ENCODE peak calls at places on chromosome 19, in four cellular contexts. E, J, Q and P are unnamed samples.

GRCh38 chr19:18764591-18765051 is 26.5 kb downstream of the COMP start:
- DNase-seq in E (no peak), J (no peak), Q (no peak), P (no peak)

GRCh38 chr19:11538232-11539036 is at the start of gene CNN1:
- DNase-seq in E (peak), J (peak), Q (no peak), P (no peak)

GRCh38 chr19:1765182-1765903 is 12.0 kb downstream of the ONECUT3 start:
- DNase-seq in E (no peak), J (no peak), Q (no peak), P (no peak)

GRCh38 chr19:51461723-51462161 is 3.5 kb upstream of the SIGLEC8 start:
- DNase-seq in E (no peak), J (no peak), Q (no peak), P (no peak)

GRCh38 chr19:1122972-1123363 is 19.2 kb downstream of the GPX4 start:
- DNase-seq in E (peak), J (peak), Q (no peak), P (no peak)

GRCh38 chr19:9406798-9407352 is 28.5 kb downstream of the ZNF266 start:
- DNase-seq in E (peak), J (peak), Q (no peak), P (no peak)

GRCh38 chr19:49362926-49363264 is 679 bp upstream of the TEAD2 start:
- DNase-seq in E (no peak), J (no peak), Q (no peak), P (no peak)

GRCh38 chr19:6030214-6030507 is 52.2 kb upstream of the RANBP3 start:
- DNase-seq in E (peak), J (peak), Q (no peak), P (no peak)

GRCh38 chr19:43777163-43777700 is 3.5 kb downstream of the KCNN4 start:
- DNase-seq in E (peak), J (peak), Q (no peak), P (no peak)

GRCh38 chr19:18723871-18724377 is 40.4 kb downstream of the CRTC1 start:
- DNase-seq in E (no peak), J (no peak), Q (no peak), P (no peak)

GRCh38 chr19:14416743-14417214 is 2.4 kb downstream of the DDX39A start:
- DNase-seq in E (no peak), J (peak), Q (no peak), P (no peak)

GRCh38 chr19:2294377-2295335 is 12.7 kb upstream of the PEAK3 start:
- DNase-seq in E (peak), J (peak), Q (no peak), P (no peak)

GRCh38 chr19:850221-850978 is 1.7 kb upstream of the ELANE start:
- DNase-seq in E (peak), J (peak), Q (no peak), P (no peak)

GRCh38 chr19:33052352-33052972 is 12.2 kb downstream of the RHPN2 start:
- DNase-seq in E (peak), J (peak), Q (no peak), P (peak)

GRCh38 chr19:45574526-45574925 is 10.1 kb downstream of the OPA3 start:
- DNase-seq in E (no peak), J (no peak), Q (no peak), P (no peak)

GRCh38 chr19:30227661-30228112 is 144.5 kb upstream of the ZNF536 start:
- DNase-seq in E (peak), J (peak), Q (no peak), P (no peak)

GRCh38 chr19:2726160-2726855 is 5.1 kb upstream of the DIRAS1 start:
- DNase-seq in E (no peak), J (no peak), Q (no peak), P (no peak)

GRCh38 chr19:2724148-2724557 is 3.0 kb upstream of the DIRAS1 start:
- DNase-seq in E (no peak), J (no peak), Q (no peak), P (no peak)

GRCh38 chr19:918481-919156 is 1.5 kb downstream of the KISS1R start:
- DNase-seq in E (no peak), J (peak), Q (no peak), P (no peak)

GRCh38 chr19:30334841-30335240 is 37.3 kb upstream of the ZNF536 start:
- DNase-seq in E (no peak), J (no peak), Q (no peak), P (no peak)

GRCh38 chr19:16075430-16076153 is 703 bp upstream of the TPM4 start:
- DNase-seq in E (peak), J (no peak), Q (no peak), P (no peak)

GRCh38 chr19:16076154-16076957 is at the start of gene TPM4:
- DNase-seq in E (peak), J (peak), Q (no peak), P (no peak)

GRCh38 chr19:16073481-16073880 is 2.8 kb upstream of the TPM4 start:
- DNase-seq in E (no peak), J (no peak), Q (no peak), P (no peak)

GRCh38 chr19:16073988-16074387 is 2.3 kb upstream of the TPM4 start:
- DNase-seq in E (peak), J (no peak), Q (no peak), P (no peak)

DNA sequence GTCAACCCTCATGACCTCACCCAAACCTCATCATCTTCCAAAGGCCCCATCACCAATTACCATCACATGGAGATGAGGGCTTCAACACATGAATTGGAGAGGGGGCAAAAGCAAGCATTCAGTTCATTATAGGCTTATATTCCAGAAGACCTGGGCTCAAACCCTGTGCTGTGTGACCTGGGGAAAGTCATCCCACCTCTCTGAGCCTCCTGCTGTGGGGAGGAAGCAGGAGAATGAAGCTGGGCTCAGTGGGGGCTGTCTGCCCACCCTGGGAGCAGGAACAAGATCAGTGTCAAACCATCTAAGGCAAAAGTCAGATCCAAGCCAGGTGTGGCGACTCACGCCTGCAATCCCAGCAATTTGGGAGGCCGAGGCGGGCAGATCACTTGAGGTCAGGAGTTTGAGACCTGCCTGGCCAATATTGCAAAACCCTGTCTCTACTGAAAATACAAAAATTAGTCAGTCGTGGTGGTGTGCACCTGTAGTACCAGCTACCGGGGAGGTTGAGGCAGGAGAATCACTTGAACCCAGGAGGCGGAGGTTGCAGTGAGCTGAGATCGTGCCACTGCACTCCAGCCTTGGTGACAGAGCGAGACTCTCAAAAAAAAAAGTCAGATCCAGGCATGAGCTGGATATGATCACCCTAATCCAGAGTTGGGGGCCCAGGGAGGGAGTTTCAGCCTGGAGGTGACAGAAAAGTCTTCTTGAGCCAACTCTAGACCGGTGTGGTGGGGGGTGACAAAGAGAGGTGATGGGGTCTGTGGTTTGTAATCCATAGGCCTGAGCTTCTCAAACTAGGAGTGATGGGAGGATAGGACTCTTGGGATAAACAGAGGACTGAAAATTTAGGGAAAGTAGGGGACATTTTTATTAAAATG is 1.6 kb upstream of the TPM4 start:
- DNase-seq in E (peak), J (no peak), Q (no peak), P (no peak)
- H3K4me3 ChIP-seq in E (no peak), J (no peak), Q (no peak), P (no peak)

GRCh38 chr19:46788101-46788967 is at the start of gene SLC1A5:
- DNase-seq in E (peak), J (peak), Q (peak), P (no peak)
- TF ChIP-seq CTCF in E (no peak), J (no peak), Q (no peak), P (no peak)

GRCh38 chr19:35156673-35157014 is 2.1 kb downstream of the FXYD5 start:
- DNase-seq in E (no peak), J (no peak), Q (no peak), P (no peak)

GRCh38 chr19:35155441-35155840 is 906 bp downstream of the FXYD5 start:
- DNase-seq in E (no peak), J (no peak), Q (no peak), P (no peak)

GRCh38 chr19:35154535-35155406 is at the start of gene FXYD5:
- DNase-seq in E (peak), J (peak), Q (no peak), P (no peak)

GRCh38 chr19:35157431-35157830 is 2.9 kb downstream of the FXYD5 start:
- DNase-seq in E (no peak), J (no peak), Q (no peak), P (no peak)

DNA sequence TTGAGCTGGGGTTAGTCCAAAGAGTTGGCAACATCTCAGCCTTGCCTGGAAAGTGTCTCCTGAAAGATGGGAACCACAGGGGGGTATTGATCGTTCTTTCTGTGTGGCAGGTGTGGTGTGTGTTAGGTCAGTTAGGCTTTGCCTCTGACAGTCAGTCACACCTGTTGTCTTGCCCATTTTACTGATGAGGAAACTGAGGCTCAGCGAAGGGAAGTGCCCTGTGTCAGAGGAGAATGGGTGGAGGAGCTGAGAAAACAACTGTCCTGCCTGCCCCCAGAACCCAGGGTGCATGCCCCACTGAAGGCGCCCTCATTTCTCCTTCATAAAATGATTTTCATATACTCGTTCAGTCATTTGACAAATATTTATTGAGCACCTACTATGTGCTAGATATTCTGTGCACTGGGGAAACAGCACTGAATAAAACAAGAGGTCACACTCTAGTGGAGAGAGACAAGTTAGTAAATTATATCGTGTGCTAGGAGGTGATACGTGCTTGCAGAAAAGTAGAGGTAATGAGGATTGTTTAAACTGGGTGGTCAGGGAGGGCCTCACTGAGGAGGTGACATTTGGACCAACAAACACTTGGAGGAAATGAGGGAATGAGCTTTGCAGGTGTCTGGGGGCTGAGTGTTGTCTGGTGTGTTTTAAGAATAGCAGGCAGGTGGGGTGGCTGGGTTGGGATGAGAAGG is 1.6 kb downstream of the FXYD5 start:
- DNase-seq in E (no peak), J (no peak), Q (no peak), P (no peak)
- H3K4me3 ChIP-seq in E (peak), J (no peak), Q (peak), P (no peak)

DNA sequence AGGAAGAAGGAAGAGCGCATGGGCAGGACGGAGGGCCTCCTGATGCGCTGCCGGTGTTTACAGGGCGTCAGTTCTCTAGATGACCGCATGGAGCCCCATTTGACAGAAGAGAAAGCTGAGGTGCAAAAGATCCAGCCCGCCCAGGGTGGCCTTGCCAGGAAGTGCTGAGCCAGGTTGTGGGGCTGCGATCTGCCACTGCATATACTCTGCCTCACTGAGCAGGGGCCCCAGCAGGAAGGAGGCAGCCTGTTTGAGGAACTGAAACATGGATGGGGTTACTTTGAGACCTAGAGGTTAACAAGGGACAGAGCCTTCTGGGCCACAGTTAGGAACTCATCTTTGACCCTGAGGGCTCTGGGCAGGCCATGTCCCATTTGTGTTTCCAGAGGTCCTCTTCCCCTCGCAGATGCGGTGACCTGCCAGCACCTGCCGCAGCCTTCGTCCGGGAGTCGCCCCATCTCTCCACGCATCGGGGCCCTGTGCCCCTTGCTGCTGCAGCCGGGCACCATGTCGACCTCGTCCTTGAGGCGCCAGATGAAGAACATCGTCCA is 3.2 kb downstream of the EPN1 start:
- DNase-seq in E (no peak), J (no peak), Q (no peak), P (no peak)
- TF ChIP-seq CTCF in E (no peak), J (no peak), Q (no peak), P (no peak)

DNA sequence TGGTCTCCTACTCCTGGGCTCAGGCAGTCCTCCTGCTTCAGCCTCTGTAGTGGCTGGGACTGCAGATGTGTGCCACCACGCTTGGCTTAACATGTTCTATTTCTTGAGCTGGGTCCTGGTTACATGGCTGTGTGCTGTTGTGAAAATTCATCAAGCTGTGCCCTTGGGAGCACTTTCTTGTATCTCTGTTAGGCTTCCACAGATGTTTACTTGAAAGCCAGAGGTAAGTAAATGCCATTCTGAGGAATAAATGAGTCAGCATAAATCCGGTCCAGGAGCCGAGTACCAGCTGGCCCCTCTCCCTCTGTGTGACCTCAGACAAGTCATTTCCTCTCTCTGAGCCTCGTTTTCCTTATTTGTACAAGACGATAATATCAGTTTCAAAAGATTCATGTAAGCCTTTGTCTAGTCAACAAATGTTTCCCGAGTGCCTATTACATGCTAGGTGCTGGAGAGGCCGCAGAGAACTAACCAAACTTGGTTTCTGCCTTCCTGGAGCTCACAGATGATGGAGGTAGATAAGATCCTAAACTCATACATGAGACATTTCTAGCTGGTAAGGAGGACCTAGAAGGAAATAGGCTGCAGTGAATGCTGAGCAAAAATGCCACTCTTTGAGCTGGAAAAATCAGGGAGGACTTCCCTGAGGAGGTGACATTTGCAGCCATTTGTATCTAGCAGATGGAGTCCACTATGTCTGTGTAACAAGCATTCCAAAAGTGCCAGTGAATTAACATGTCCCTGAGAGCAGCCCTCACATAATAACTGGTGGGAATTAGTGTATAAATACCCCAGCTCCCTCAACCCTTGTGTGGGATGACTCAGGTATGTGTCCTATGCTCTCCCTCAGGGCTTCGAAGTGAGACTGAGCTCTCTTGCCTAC is 2.7 kb upstream of the RASAL3 start:
- DNase-seq in E (peak), J (peak), Q (no peak), P (no peak)
- H3K4me3 ChIP-seq in E (no peak), J (no peak), Q (no peak), P (no peak)

GRCh38 chr19:41341669-41342490 is 11.8 kb downstream of the TGFB1 start:
- DNase-seq in E (no peak), J (no peak), Q (no peak), P (no peak)
- TF ChIP-seq CTCF in E (no peak), J (no peak), Q (no peak), P (no peak)

GRCh38 chr19:37925212-37925611 is 18.2 kb downstream of the SIPA1L3 start:
- DNase-seq in E (no peak), J (no peak), Q (no peak), P (no peak)

GRCh38 chr19:37914908-37915307 is 7.9 kb downstream of the SIPA1L3 start:
- DNase-seq in E (no peak), J (no peak), Q (no peak), P (no peak)

GRCh38 chr19:37926711-37927110 is 19.7 kb downstream of the SIPA1L3 start:
- DNase-seq in E (no peak), J (no peak), Q (no peak), P (no peak)

GRCh38 chr19:37926255-37926654 is 19.2 kb downstream of the SIPA1L3 start:
- DNase-seq in E (no peak), J (no peak), Q (no peak), P (no peak)

GRCh38 chr19:37920591-37921450 is 13.8 kb downstream of the SIPA1L3 start:
- DNase-seq in E (no peak), J (no peak), Q (no peak), P (no peak)
- H3K4me3 ChIP-seq in E (no peak), J (no peak), Q (no peak), P (no peak)

GRCh38 chr19:39208175-39208795 is 4.2 kb upstream of the SYCN start:
- DNase-seq in E (no peak), J (no peak), Q (no peak), P (no peak)

GRCh38 chr19:39209196-39209595 is 5.1 kb upstream of the SYCN start:
- DNase-seq in E (no peak), J (no peak), Q (no peak), P (no peak)

GRCh38 chr19:39211731-39212376 is 7.8 kb upstream of the SYCN start:
- DNase-seq in E (no peak), J (no peak), Q (no peak), P (no peak)

GRCh38 chr19:39217094-39217493 is 13.0 kb upstream of the SYCN start:
- DNase-seq in E (no peak), J (no peak), Q (no peak), P (no peak)

GRCh38 chr19:39212377-39212742 is 8.3 kb upstream of the SYCN start:
- DNase-seq in E (peak), J (peak), Q (peak), P (no peak)
- TF ChIP-seq CTCF in E (peak), J (peak), Q (no peak), P (peak)